ENCODE peak calls at places on chromosomes 7 and 10, in six cellular contexts. K is NCI-H510A, A is breast epithelium, B is posterior cingulate gyrus, S is Panc1, J is NCI-H2081. D is an unnamed sample.

GRCh38 chr10:89458289-89458688 is 43.9 kb downstream of the IFIT5 start:
- DNase-seq in K (no peak), A (no peak), B (no peak), S (no peak), J (no peak), D (no peak)

GRCh38 chr7:8434290-8435002 is 1.0 kb downstream of the NXPH1 start:
- DNase-seq in K (no peak), A (no peak), B (no peak), S (no peak), J (no peak), D (no peak)

GRCh38 chr10:77428776-77429395 is 208.7 kb downstream of the KCNMA1 start:
- DNase-seq in K (peak; percentile 48), A (no peak), B (no peak), S (no peak), J (no peak), D (no peak)

GRCh38 chr10:100022403-100022802 is 12.7 kb upstream of the DNMBP start:
- DNase-seq in K (no peak), A (no peak), B (no peak), S (no peak), J (no peak), D (no peak)

GRCh38 chr10:58653139-58653538 is 140.5 kb downstream of the BICC1 start:
- DNase-seq in K (no peak), A (no peak), B (no peak), S (no peak), J (no peak), D (no peak)

GRCh38 chr10:28125701-28126100 is 126.8 kb upstream of the ODAD2 start:
- DNase-seq in K (no peak), A (no peak), B (no peak), S (no peak), J (no peak), D (no peak)

GRCh38 chr7:111744501-111745155 is 182.3 kb upstream of the IMMP2L start:
- DNase-seq in K (no peak), A (no peak), B (no peak), S (no peak), J (no peak), D (no peak)

GRCh38 chr10:373516-374309 is 238.5 kb downstream of the ZMYND11 start:
- DNase-seq in K (no peak), A (peak; percentile 43), B (no peak), S (no peak), J (no peak), D (no peak)

GRCh38 chr10:327889-328809 is 192.9 kb downstream of the ZMYND11 start:
- DNase-seq in K (no peak), A (no peak), B (no peak), S (no peak), J (no peak), D (no peak)

GRCh38 chr7:112453505-112454171 is 3.4 kb downstream of the IFRD1 start:
- DNase-seq in K (no peak), A (no peak), B (no peak), S (no peak), J (no peak), D (no peak)

GRCh38 chr7:136086712-136087111 is 109.6 kb upstream of the MTPN start:
- DNase-seq in K (no peak), A (peak; percentile 78), B (no peak), S (peak; percentile 30), J (peak; percentile 10), D (peak; percentile 71)

GRCh38 chr10:114332808-114333207 is 71.5 kb downstream of the AFAP1L2 start:
- DNase-seq in K (no peak), A (no peak), B (no peak), S (no peak), J (no peak), D (no peak)

GRCh38 chr10:121956111-121957061 is 18.6 kb downstream of the NSMCE4A start:
- DNase-seq in K (no peak), A (no peak), B (no peak), S (peak; percentile 51), J (no peak), D (no peak)

GRCh38 chr7:124369310-124369709 is 336.4 kb upstream of the TMEM229A start:
- DNase-seq in K (no peak), A (no peak), B (no peak), S (no peak), J (no peak), D (no peak)

GRCh38 chr7:29099896-29100847 is 46.2 kb downstream of the CPVL start:
- DNase-seq in K (no peak), A (no peak), B (no peak), S (no peak), J (no peak), D (no peak)

GRCh38 chr10:35626971-35627507 is 15.1 kb downstream of the FZD8 start:
- DNase-seq in K (no peak), A (no peak), B (no peak), S (no peak), J (no peak), D (no peak)

GRCh38 chr10:102631525-102632393 is 12.5 kb upstream of the TRIM8 start:
- DNase-seq in K (no peak), A (no peak), B (peak; percentile 62), S (no peak), J (no peak), D (no peak)

GRCh38 chr10:101889256-101890210 is 45.9 kb upstream of the KCNIP2 start:
- DNase-seq in K (peak; percentile 50), A (no peak), B (peak; percentile 88), S (peak; percentile 53), J (peak; percentile 31), D (peak; percentile 38)

GRCh38 chr7:142194201-142194600 is 63.7 kb downstream of the PRSS58 start:
- DNase-seq in K (no peak), A (no peak), B (no peak), S (no peak), J (no peak), D (no peak)

GRCh38 chr10:44951827-44952226 is 7.8 kb upstream of the RASSF4 start:
- DNase-seq in K (no peak), A (no peak), B (no peak), S (no peak), J (no peak), D (no peak)

GRCh38 chr10:17385066-17385465 is 69.3 kb downstream of the ST8SIA6 start:
- DNase-seq in K (no peak), A (no peak), B (no peak), S (no peak), J (no peak), D (no peak)

GRCh38 chr7:140506788-140507464 is 27.6 kb upstream of the MKRN1 start:
- DNase-seq in K (peak; percentile 89), A (peak; percentile 29), B (peak; percentile 50), S (no peak), J (peak; percentile 82), D (peak; percentile 37)

GRCh38 chr10:125799446-125799845 is 23.6 kb downstream of the UROS start:
- DNase-seq in K (no peak), A (no peak), B (no peak), S (no peak), J (no peak), D (no peak)

GRCh38 chr7:115676080-115676479 is 354.5 kb downstream of the TFEC start:
- DNase-seq in K (no peak), A (no peak), B (no peak), S (no peak), J (peak; percentile 77), D (no peak)

GRCh38 chr7:34657632-34658268 is at the start of gene NPSR1:
- DNase-seq in K (no peak), A (no peak), B (no peak), S (no peak), J (no peak), D (no peak)

GRCh38 chr7:44607141-44608068 is 978 bp downstream of the OGDH start:
- DNase-seq in K (no peak), A (no peak), B (no peak), S (no peak), J (no peak), D (no peak)

GRCh38 chr10:6065406-6065805 is 3.2 kb upstream of the IL2RA start:
- DNase-seq in K (no peak), A (no peak), B (no peak), S (no peak), J (no peak), D (no peak)

GRCh38 chr7:84971360-84971759 is 215.5 kb downstream of the SEMA3D start:
- DNase-seq in K (no peak), A (no peak), B (no peak), S (no peak), J (no peak), D (no peak)

GRCh38 chr7:48388922-48389321 is 217.7 kb downstream of the ABCA13 start:
- DNase-seq in K (no peak), A (no peak), B (no peak), S (no peak), J (no peak), D (no peak)

GRCh38 chr7:66779669-66780408 is 39.3 kb downstream of the RABGEF1 start:
- DNase-seq in K (no peak), A (no peak), B (no peak), S (peak; percentile 15), J (no peak), D (no peak)

GRCh38 chr7:33761440-33762080 is 143.8 kb upstream of the BMPER start:
- DNase-seq in K (no peak), A (no peak), B (no peak), S (no peak), J (no peak), D (no peak)

GRCh38 chr10:91511549-91512330 is 101.6 kb downstream of the HECTD2 start:
- DNase-seq in K (no peak), A (no peak), B (no peak), S (no peak), J (no peak), D (no peak)

GRCh38 chr10:104331208-104331838 is 6.9 kb downstream of the ITPRIP start:
- DNase-seq in K (no peak), A (no peak), B (no peak), S (no peak), J (peak; percentile 83), D (peak; percentile 53)